ENCODE peak calls at places on chromosomes 11 and 22, in four cellular contexts. I is gastrocnemius medialis, K is pancreas, P is fibroblast of pulmonary artery. M is an unnamed sample.

GRCh38 chr11:126310992-126311310 is 7.1 kb downstream of the DCPS start:
- DNase-seq in K (no peak), I (no peak), P (no peak), M (no peak)

GRCh38 chr22:26949193-26949592 is 291.8 kb downstream of the MIAT start:
- DNase-seq in P (peak), K (no peak), I (no peak), M (peak)

GRCh38 chr11:28176231-28176853 is 68.2 kb downstream of the METTL15 start:
- DNase-seq in K (no peak), I (no peak), P (no peak), M (peak)

GRCh38 chr22:42906605-42907338 is 49.7 kb upstream of the ARFGAP3 start:
- DNase-seq in I (peak), P (peak), K (no peak), M (peak)

GRCh38 chr11:34263462-34264186 is 94.2 kb downstream of the ABTB2 start:
- DNase-seq in K (peak), P (peak), I (peak), M (peak)

GRCh38 chr11:43924112-43924855 is 18.2 kb upstream of the C11orf96 start:
- DNase-seq in I (no peak), K (no peak), P (no peak), M (no peak)

GRCh38 chr22:43047605-43048004 is 32.7 kb upstream of the PACSIN2 start:
- DNase-seq in I (no peak), K (no peak), P (no peak), M (peak)

GRCh38 chr11:66293352-66293751 is 1.7 kb downstream of the TMEM151A start:
- DNase-seq in P (no peak), K (no peak), I (no peak), M (no peak)

GRCh38 chr11:129814244-129814992 is 1.2 kb upstream of the TMEM45B start:
- DNase-seq in I (no peak), P (no peak), K (no peak), M (no peak)

GRCh38 chr11:134727204-134727603 is 315.2 kb upstream of the B3GAT1 start:
- DNase-seq in I (no peak), P (no peak), K (no peak), M (peak)

GRCh38 chr11:132245558-132246385 is 875.4 kb downstream of the NTM start:
- DNase-seq in I (no peak), P (no peak), K (no peak), M (no peak)

GRCh38 chr11:57458410-57459111 is 1.8 kb upstream of the RTN4RL2 start:
- DNase-seq in I (no peak), K (peak), P (no peak), M (peak)

GRCh38 chr11:3056296-3057068 is 741 bp downstream of the CARS1 start:
- DNase-seq in P (no peak), I (peak), K (peak), M (no peak)

GRCh38 chr11:4084406-4084805 is 10.2 kb upstream of the RRM1 start:
- DNase-seq in K (no peak), P (no peak), I (no peak), M (no peak)

GRCh38 chr11:111297696-111298095 is 650 bp upstream of the POU2AF3 start:
- DNase-seq in I (no peak), K (no peak), P (no peak), M (no peak)

GRCh38 chr22:33640900-33641299 is 279.4 kb downstream of the LARGE1 start:
- DNase-seq in K (no peak), P (no peak), I (no peak), M (no peak)

GRCh38 chr11:124865181-124865901 is at the start of gene ROBO3:
- DNase-seq in I (no peak), K (no peak), P (no peak), M (no peak)

GRCh38 chr11:94790771-94791180 is 22.6 kb downstream of the AMOTL1 start:
- DNase-seq in P (no peak), K (no peak), I (no peak), M (no peak)

GRCh38 chr11:118614511-118614910 is 7.1 kb downstream of the PHLDB1 start:
- DNase-seq in K (no peak), P (no peak), I (no peak), M (no peak)

GRCh38 chr11:35605691-35606090 is 12.6 kb upstream of the FJX1 start:
- DNase-seq in I (no peak), P (peak), K (no peak), M (peak)

GRCh38 chr11:82802710-82803109 is 69.0 kb upstream of the FAM181B start:
- DNase-seq in I (no peak), K (no peak), P (no peak), M (no peak)

GRCh38 chr11:5486003-5486402 is 2.5 kb upstream of the OR52D1 start:
- DNase-seq in K (no peak), I (no peak), P (no peak), M (no peak)

GRCh38 chr22:43501951-43502874 is 90.4 kb downstream of the MPPED1 start:
- DNase-seq in I (no peak), P (no peak), K (no peak), M (no peak)

GRCh38 chr11:107385361-107385982 is 72.2 kb downstream of the CWF19L2 start:
- DNase-seq in P (peak), K (no peak), I (no peak), M (peak)

GRCh38 chr11:75555079-75555811 is 6.8 kb upstream of the SERPINH1 start:
- DNase-seq in K (no peak), I (no peak), P (no peak), M (no peak)

GRCh38 chr11:95453616-95454118 is 222.7 kb upstream of the SESN3 start:
- DNase-seq in I (no peak), P (peak), K (peak), M (no peak)

GRCh38 chr22:49437356-49437755 is 390.3 kb downstream of the BRD1 start:
- DNase-seq in P (no peak), I (no peak), K (no peak), M (no peak)

GRCh38 chr11:112822478-112823274 is 138.5 kb upstream of the NCAM1 start:
- DNase-seq in I (no peak), K (no peak), P (peak), M (no peak)
- H3K4me3 ChIP-seq in I (no peak), K (no peak), P (no peak), M (no peak)

DNA sequence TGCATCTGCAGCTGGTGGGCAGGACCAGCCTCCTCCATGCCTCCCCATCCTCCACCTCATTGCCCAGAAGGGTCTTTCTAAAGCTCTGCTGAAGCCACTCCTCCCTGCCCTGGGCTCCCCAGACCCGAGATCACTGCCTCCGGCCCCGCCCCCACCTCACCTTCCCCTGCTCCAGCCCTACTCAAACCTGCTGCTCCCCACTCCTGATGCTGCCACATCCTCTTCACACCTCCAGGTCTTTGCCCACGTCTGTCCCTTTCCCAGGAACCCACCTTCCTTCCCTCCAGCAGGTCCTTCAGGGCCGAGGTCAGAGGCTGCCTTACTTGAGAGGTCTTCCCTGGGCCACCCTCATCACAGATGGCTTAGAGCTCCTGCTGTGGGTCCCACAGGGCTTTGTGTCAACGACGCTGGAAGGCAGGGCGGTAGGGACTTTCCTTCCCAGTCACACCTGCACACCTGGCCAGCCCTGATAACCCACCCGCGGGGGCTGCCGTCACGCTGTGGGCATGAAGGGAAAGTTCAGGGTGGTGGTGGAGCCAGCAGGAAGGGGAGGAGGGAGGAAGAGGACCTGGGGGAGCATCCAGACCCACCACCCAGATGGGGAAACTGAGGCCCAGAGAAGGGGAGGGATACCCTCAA is 11.9 kb downstream of the WNT7B start:
- DNase-seq in K (no peak), P (no peak), I (no peak), M (no peak)
- TF ChIP-seq CTCF in K (no peak), P (no peak), I (no peak), M (no peak)

GRCh38 chr11:90856790-90857189 is 633.9 kb upstream of the CHORDC1 start:
- DNase-seq in K (no peak), I (no peak), P (no peak), M (no peak)
- H3K4me3 ChIP-seq in K (no peak), I (no peak), P (no peak), M (no peak)

DNA sequence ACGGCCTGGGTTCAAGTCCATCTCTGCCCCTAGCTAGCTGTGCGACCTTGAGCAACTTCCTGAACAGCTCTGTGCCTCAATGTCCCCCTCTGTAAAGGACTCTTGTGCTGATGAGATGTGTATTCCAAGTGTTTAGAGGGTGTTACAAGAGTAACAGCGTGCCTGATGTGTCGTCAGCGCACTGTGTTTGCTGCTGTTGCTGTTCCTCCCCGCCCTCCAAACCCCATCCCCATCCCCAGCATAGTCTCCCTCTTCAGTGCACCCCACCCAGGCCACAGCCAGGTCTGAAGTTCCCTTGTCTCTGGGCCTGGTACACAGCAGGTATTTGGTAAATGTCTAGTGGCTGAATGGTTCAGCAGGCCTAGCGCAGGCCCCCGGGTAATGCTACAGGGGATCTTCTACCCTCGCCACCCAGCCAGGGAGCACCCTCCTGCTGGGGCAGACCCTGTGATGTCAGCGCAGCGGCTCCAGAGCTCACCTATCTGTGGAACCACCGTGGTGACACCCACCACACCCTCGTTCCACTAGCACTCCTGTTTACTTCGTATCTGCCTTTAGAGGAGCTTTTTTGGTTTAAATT is 10.3 kb downstream of the CBX7 start:
- DNase-seq in I (no peak), P (no peak), K (no peak), M (no peak)
- TF ChIP-seq CTCF in I (no peak), P (no peak), K (no peak), M (no peak)

GRCh38 chr11:102589047-102589459 is 36.1 kb downstream of the MMP20 start:
- DNase-seq in P (no peak), K (no peak), I (no peak), M (no peak)
- H3K4me3 ChIP-seq in P (no peak), K (no peak), I (no peak), M (no peak)

GRCh38 chr22:20319745-20320658 is at the start of gene DGCR6L:
- DNase-seq in I (peak), K (peak), P (peak), M (peak)
- TF ChIP-seq CTCF in I (no peak), K (no peak), P (no peak), M (no peak)

GRCh38 chr11:122201126-122201525 is 85.1 kb upstream of the BLID start:
- DNase-seq in I (no peak), K (no peak), P (no peak), M (no peak)
- H3K4me3 ChIP-seq in I (no peak), K (no peak), P (peak), M (peak)

GRCh38 chr22:35192121-35192918 is 65.0 kb upstream of the HMGXB4 start:
- DNase-seq in K (no peak), I (no peak), P (no peak), M (no peak)

GRCh38 chr22:35195821-35196220 is 61.5 kb upstream of the HMGXB4 start:
- DNase-seq in I (no peak), K (no peak), P (no peak), M (no peak)

GRCh38 chr22:35198738-35199137 is 58.6 kb upstream of the HMGXB4 start:
- DNase-seq in I (no peak), P (no peak), K (no peak), M (no peak)

GRCh38 chr22:35197071-35197470 is 60.2 kb upstream of the HMGXB4 start:
- DNase-seq in K (no peak), I (no peak), P (no peak), M (no peak)

GRCh38 chr22:35195226-35195625 is 62.1 kb upstream of the HMGXB4 start:
- DNase-seq in K (no peak), I (no peak), P (no peak), M (no peak)
- TF ChIP-seq CTCF in K (no peak), I (no peak), P (no peak), M (no peak)

GRCh38 chr22:37678372-37678771 is 2.9 kb downstream of the LGALS1 start:
- DNase-seq in I (no peak), P (no peak), K (no peak), M (no peak)
- H3K4me3 ChIP-seq in I (no peak), P (peak), K (no peak), M (peak)

DNA sequence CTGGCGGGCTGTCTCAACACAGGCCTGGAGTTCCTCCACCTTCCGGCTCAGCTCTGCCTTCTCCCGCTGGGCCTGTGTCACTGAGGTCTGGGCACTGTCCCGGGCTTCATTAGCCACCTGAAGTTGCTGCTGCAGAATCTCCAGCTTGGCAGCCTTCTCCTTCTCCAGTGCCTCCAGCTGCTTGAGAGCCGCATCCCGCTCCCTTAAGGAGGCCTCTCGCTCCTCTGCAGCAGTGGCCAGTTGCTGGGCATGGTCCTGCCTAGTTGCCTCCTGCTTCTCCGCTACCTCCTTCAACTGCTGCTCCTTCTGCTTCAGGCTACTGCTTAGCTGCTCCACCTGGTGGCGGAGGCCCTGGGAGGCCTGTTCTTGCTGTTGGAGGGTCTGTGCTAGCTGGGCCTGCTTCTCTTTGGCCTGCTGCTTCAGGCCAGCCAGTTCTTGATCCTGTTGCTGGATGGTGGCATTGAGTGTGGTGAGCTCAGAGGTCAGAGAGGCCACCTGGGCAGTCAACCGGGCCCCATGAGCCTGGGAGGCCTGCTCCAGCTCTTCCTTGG is 16.9 kb downstream of the IL18BP start:
- DNase-seq in K (no peak), P (peak), I (no peak), M (peak)
- TF ChIP-seq CTCF in K (no peak), P (peak), I (peak), M (peak)

M was measured in fibroblast of villous mesenchyme.